ENCODE peak calls at places on chromosomes 4 and X, in nine cellular contexts. F is GM23248; X is foreskin melanocyte; O is A549; P is stimulated activated CD4-positive, alpha-beta T cell treated with anti-CD3 and anti-CD28 coated beads, TNF-alpha, amount 100 ng/mL, for 48 hours; L is A172; G is DMS153; D is AML-193; A is RPMI7951. U is an unnamed sample.

GRCh38 chrX:22135994-22136684 is 104.0 kb downstream of the PHEX start:
- DNase-seq in F (peak), X (no peak), O (peak), P (no peak), L (peak), G (peak), D (no peak), A (peak), U (no peak)

GRCh38 chr4:166816901-166817300 is 417.4 kb downstream of the SPOCK3 start:
- DNase-seq in F (no peak), X (no peak), O (no peak), P (no peak), L (peak), G (peak), D (no peak), A (no peak), U (no peak)

GRCh38 chr4:37424753-37425152 is 180.2 kb downstream of the NWD2 start:
- DNase-seq in F (no peak), X (no peak), O (no peak), P (no peak), L (no peak), G (no peak), D (no peak), A (no peak), U (no peak)

GRCh38 chrX:19017271-19017670 is 33.4 kb upstream of the PHKA2 start:
- DNase-seq in F (peak), X (no peak), O (peak), P (no peak), L (peak), G (no peak), D (no peak), A (peak), U (no peak)

GRCh38 chr4:147246096-147246495 is 234.8 kb upstream of the EDNRA start:
- DNase-seq in F (no peak), X (no peak), O (no peak), P (no peak), L (no peak), G (no peak), D (no peak), A (no peak), U (no peak)

GRCh38 chr4:21454196-21454595 is 494.4 kb downstream of the KCNIP4 start:
- DNase-seq in F (no peak), X (no peak), O (no peak), P (no peak), L (no peak), G (no peak), D (no peak), A (no peak), U (no peak)

GRCh38 chr4:153555730-153556440 is 89.7 kb downstream of the TMEM131L start:
- DNase-seq in F (peak), X (no peak), O (no peak), P (no peak), L (peak), G (no peak), D (no peak), A (peak), U (no peak)

GRCh38 chr4:113436360-113436759 is 325.2 kb downstream of the CAMK2D start:
- DNase-seq in F (peak), X (peak), O (no peak), P (no peak), L (peak), G (peak), D (no peak), A (peak), U (no peak)

GRCh38 chrX:103276581-103277002 is at the start of gene TCEAL5:
- DNase-seq in F (no peak), X (no peak), O (no peak), P (no peak), L (no peak), G (no peak), D (no peak), A (no peak), U (no peak)

GRCh38 chrX:65902011-65902410 is 137.9 kb downstream of the VSIG4 start:
- DNase-seq in F (no peak), X (no peak), O (no peak), P (no peak), L (no peak), G (no peak), D (no peak), A (no peak), U (no peak)